ENCODE peak calls at places on chromosomes 5 and 9, in five cellular contexts. G is sigmoid colon, K is tibial artery, S is kidney, U is transverse colon. F is an unnamed sample. For H3K36me3, the result is how much of the 10 kb centered on the place peaks cover.

GRCh38 chr5:32499261-32499660 is 54.7 kb upstream of the ZFR start:
- DNase-seq in S (no peak), U (no peak), K (no peak), G (no peak), F (no peak)

GRCh38 chr5:174612686-174613085 is 111.7 kb upstream of the MSX2 start:
- DNase-seq in G (no peak), K (no peak), U (no peak), S (no peak), F (no peak)

GRCh38 chr5:128121679-128122078 is 38.1 kb downstream of the SLC12A2 start:
- DNase-seq in G (no peak), U (peak), K (no peak), S (no peak), F (no peak)

GRCh38 chr5:152631217-152631616 is 226.1 kb upstream of the NMUR2 start:
- DNase-seq in U (no peak), G (no peak), K (no peak), S (no peak), F (no peak)

GRCh38 chr9:35367451-35367850 is 122.5 kb upstream of the RUSC2 start:
- DNase-seq in G (no peak), K (no peak), U (no peak), S (no peak), F (no peak)

GRCh38 chr5:125327676-125328075 is 581.2 kb upstream of the ZNF608 start:
- DNase-seq in K (no peak), G (no peak), U (no peak), S (no peak), F (no peak)

GRCh38 chr9:79581388-79581787 is 9.6 kb downstream of the TLE4 start:
- DNase-seq in G (no peak), K (no peak), S (no peak), U (peak), F (no peak)

GRCh38 chr9:116605904-116606341 is 81.2 kb upstream of the TRIM32 start:
- DNase-seq in U (no peak), S (no peak), G (no peak), K (no peak), F (no peak)

GRCh38 chr5:127089206-127089605 is 15.9 kb upstream of the C5orf63 start:
- DNase-seq in K (no peak), S (no peak), G (no peak), U (no peak), F (no peak)

GRCh38 chr5:117463836-117464235 is 889.2 kb upstream of the SEMA6A start:
- DNase-seq in G (no peak), U (no peak), K (no peak), S (no peak), F (no peak)

GRCh38 chr5:83401122-83401620 is 70.4 kb upstream of the VCAN start:
- DNase-seq in U (no peak), S (no peak), G (no peak), K (no peak), F (no peak)

GRCh38 chr5:33261305-33261704 is 179.5 kb upstream of the TARS1 start:
- DNase-seq in K (no peak), G (no peak), U (no peak), S (no peak), F (no peak)

GRCh38 chr5:170404398-170404797 is 15.2 kb upstream of the KCNMB1 start:
- DNase-seq in G (no peak), K (no peak), S (no peak), U (no peak), F (no peak)

GRCh38 chr5:65986050-65986451 is 59.7 kb downstream of the ERBIN start:
- DNase-seq in G (no peak), K (no peak), S (no peak), U (no peak), F (no peak)

GRCh38 chr5:136729901-136730355 is 364.6 kb upstream of the TRPC7 start:
- DNase-seq in U (no peak), K (no peak), S (no peak), G (no peak), F (no peak)

GRCh38 chr5:151742870-151743294 is 15.5 kb downstream of the ATOX1 start:
- DNase-seq in S (no peak), K (no peak), G (peak), U (peak), F (no peak)

GRCh38 chr5:72956324-72957140 is 691 bp downstream of the FCHO2 start:
- DNase-seq in G (peak), S (peak), U (peak), K (peak), F (peak)

GRCh38 chr9:134965421-134965820 is 47.7 kb upstream of the FCN1 start:
- DNase-seq in K (peak), U (no peak), S (peak), G (peak), F (no peak)

GRCh38 chr9:37776328-37776727 is 8.5 kb downstream of the EXOSC3 start:
- DNase-seq in K (no peak), U (no peak), S (no peak), G (no peak), F (no peak)

GRCh38 chr5:54895816-54896341 is 89.5 kb downstream of the ESM1 start:
- DNase-seq in S (no peak), G (no peak), K (no peak), U (no peak), F (no peak)

GRCh38 chr5:61790678-61791077 is 458.6 kb downstream of the ZSWIM6 start:
- DNase-seq in U (peak), K (no peak), G (no peak), S (no peak), F (no peak)

GRCh38 chr9:109198736-109199384 is 31.8 kb upstream of the FRRS1L start:
- DNase-seq in S (no peak), G (no peak), K (no peak), U (no peak), F (no peak)

GRCh38 chr9:16236326-16236725 is 634.1 kb downstream of the BNC2 start:
- DNase-seq in G (peak), K (no peak), S (no peak), U (no peak), F (no peak)

GRCh38 chr5:11658341-11658740 is 245.9 kb downstream of the CTNND2 start:
- DNase-seq in G (no peak), S (no peak), K (no peak), U (no peak), F (no peak)

GRCh38 chr9:131608469-131609115 is 63.3 kb downstream of the PRRT1B start:
- DNase-seq in G (peak), U (peak), K (peak), S (peak), F (peak)

GRCh38 chr5:150358261-150359095 is 981 bp downstream of the TCOF1 start:
- DNase-seq in S (peak), U (no peak), G (no peak), K (no peak), F (no peak)

GRCh38 chr9:111597852-111598729 is 1.4 kb downstream of the PTGR1 start:
- DNase-seq in G (peak), K (peak), S (peak), U (peak), F (peak)

GRCh38 chr9:91689006-91689405 is 261.0 kb downstream of the ROR2 start:
- DNase-seq in K (no peak), U (no peak), S (no peak), G (no peak), F (no peak)

GRCh38 chr5:96934291-96934694 is 1.6 kb upstream of the LNPEP start:
- DNase-seq in U (peak), G (no peak), K (no peak), S (no peak), F (no peak)

GRCh38 chr5:106399381-106399780 is 1271.4 kb downstream of the EFNA5 start:
- DNase-seq in K (no peak), S (no peak), G (no peak), U (no peak), F (no peak)

GRCh38 chr5:139984816-139985215 is 58.3 kb downstream of the NRG2 start:
- DNase-seq in K (no peak), S (no peak), U (no peak), G (no peak), F (no peak)

GRCh38 chr5:139979943-139980342 is 63.2 kb downstream of the NRG2 start:
- DNase-seq in G (no peak), S (no peak), K (no peak), U (no peak), F (no peak)

GRCh38 chr5:139980765-139981164 is 62.3 kb downstream of the NRG2 start:
- DNase-seq in U (no peak), K (no peak), G (no peak), S (no peak), F (no peak)

GRCh38 chr5:139982975-139983240 is 60.2 kb downstream of the NRG2 start:
- DNase-seq in S (no peak), K (no peak), U (no peak), G (no peak), F (no peak)

DNA sequence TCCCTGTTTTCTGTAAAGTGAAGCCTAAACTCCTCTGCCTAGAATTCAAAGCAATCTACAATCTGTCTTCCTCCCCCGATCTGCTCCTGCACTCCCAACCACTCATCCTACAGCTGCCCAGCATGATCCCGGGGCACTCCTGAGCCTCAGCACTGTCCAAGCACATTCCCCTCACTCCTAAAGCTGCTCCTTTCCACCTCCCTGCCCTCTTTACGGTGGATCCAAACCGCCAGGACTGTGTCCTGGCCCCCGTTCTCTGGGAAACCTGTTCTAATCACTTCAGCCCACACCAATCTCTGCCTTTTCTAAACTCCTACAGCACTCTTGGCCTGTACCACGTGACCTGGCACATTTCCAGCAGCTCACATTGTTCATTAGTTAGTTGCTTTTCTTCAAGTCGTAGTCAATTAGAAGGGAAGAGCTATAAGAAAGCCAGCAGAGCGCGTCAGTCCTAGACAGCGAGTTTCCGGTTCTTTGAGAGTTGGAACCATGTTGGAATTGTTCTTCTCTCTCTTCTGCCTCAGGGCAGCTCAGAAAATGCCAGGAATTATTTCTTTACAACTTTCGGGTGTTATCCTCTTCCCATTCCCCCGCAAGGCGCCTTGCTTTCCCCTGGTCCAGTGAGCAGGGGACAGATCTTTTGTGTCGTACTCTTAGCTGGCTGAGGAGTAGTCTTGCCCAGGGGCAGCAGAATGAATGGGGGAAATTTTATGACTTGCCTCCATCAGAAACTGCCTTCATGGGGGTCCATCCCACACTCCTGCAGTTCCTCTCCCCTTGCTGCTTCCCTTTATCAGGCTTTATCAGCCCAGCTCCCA is 60.7 kb downstream of the NRG2 start:
- DNase-seq in K (no peak), G (no peak), S (peak), U (peak), F (no peak)
- TF ChIP-seq CTCF in K (no peak), G (no peak), S (no peak), U (no peak), F (no peak)

GRCh38 chr5:14155730-14156129 is 12.6 kb downstream of the TRIO start:
- DNase-seq in S (no peak), K (no peak), U (no peak), G (no peak), F (no peak)

GRCh38 chr5:14155075-14155474 is 11.9 kb downstream of the TRIO start:
- DNase-seq in U (no peak), S (no peak), G (no peak), K (no peak), F (no peak)

GRCh38 chr5:14156611-14157493 is 13.7 kb downstream of the TRIO start:
- DNase-seq in U (no peak), G (no peak), S (no peak), K (no peak), F (no peak)

GRCh38 chr5:14153071-14153864 is 10.1 kb downstream of the TRIO start:
- DNase-seq in S (no peak), K (no peak), G (no peak), U (no peak), F (no peak)

GRCh38 chr5:14153932-14154646 is 10.9 kb downstream of the TRIO start:
- DNase-seq in S (peak), G (peak), U (peak), K (peak), F (peak)
- H3K4me3 ChIP-seq in S (no peak), G (peak), U (no peak), K (no peak), F (no peak)

GRCh38 chr9:34341659-34342266 is 12.4 kb downstream of the NUDT2 start:
- DNase-seq in U (no peak), S (no peak), K (no peak), G (peak), F (no peak)

GRCh38 chr9:34334916-34335315 is 5.5 kb downstream of the NUDT2 start:
- DNase-seq in U (no peak), S (no peak), G (peak), K (no peak), F (no peak)

GRCh38 chr9:34335376-34335775 is 6.0 kb downstream of the NUDT2 start:
- DNase-seq in U (no peak), S (no peak), G (no peak), K (no peak), F (no peak)

GRCh38 chr9:34337404-34337803 is 8.0 kb downstream of the NUDT2 start:
- DNase-seq in K (no peak), S (no peak), G (no peak), U (no peak), F (no peak)

GRCh38 chr9:34338664-34339063 is 9.3 kb downstream of the NUDT2 start:
- DNase-seq in K (no peak), G (peak), S (no peak), U (no peak), F (no peak)
- H3K36me3 ChIP-seq in K (under half), G (under half), S (under half), U (under half), F (under half)

DNA sequence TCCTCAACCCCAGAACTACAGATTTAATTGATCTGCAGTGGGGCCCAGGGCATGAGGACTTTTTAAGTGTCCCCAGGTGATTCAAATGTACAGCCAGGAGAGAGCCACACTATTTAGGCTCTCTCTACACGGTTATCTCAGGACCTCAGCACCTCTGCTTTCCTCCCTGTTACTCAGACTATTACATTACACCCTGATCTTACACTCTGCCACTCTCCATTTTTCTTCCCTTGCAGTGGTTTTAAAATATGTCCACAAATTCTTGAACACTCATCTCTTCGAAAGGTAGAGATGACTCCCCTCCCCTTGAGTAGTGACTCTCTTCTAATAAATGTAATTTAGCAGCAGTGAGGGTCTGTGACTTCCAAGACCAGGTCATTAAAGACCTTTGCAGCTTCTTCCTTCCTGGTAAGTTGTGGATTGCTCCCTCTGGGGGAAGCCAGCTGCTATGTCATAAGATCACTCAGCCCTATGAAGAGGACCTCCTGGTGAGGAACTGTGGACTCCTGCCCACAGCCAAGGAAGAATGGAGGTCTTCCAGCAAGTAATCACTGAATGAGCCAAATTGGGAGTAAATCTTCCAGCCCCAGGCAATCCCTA is 87.5 kb upstream of the SSBP2 start:
- DNase-seq in U (peak), S (no peak), G (no peak), K (no peak), F (no peak)
- TF ChIP-seq CTCF in U (peak), S (peak), G (no peak), K (peak), F (peak)

GRCh38 chr5:42858709-42859108 is 47.0 kb upstream of the SELENOP start:
- DNase-seq in S (no peak), K (no peak), G (no peak), U (peak), F (no peak)
- H3K4me3 ChIP-seq in S (peak), K (no peak), G (no peak), U (no peak), F (no peak)

F was measured in lung.